ENCODE peak calls at places on chromosomes 13 and 19, in six cellular contexts. One of them, this sample, is unnamed.

GRCh38 chr19:3468211-3468610 is 12.1 kb downstream of the SMIM24 start:
- DNase-seq in K562: no peak
- DNase-seq in H1: no peak
- DNase-seq in GM12878: no peak
- DNase-seq in HepG2: no peak
- DNase-seq in GM12892: no peak
- DNase-seq in this sample: no peak

GRCh38 chr19:43526884-43527859 is at the start of gene ETHE1:
- DNase-seq in H1: no peak
- DNase-seq in GM12878: no peak
- DNase-seq in GM12892: peak
- DNase-seq in K562: peak
- DNase-seq in HepG2: peak
- DNase-seq in this sample: peak

GRCh38 chr13:43783820-43784219 is 3.0 kb downstream of the ENOX1 start:
- DNase-seq in GM12878: no peak
- DNase-seq in GM12892: no peak
- DNase-seq in HepG2: no peak
- DNase-seq in H1: no peak
- DNase-seq in K562: no peak
- DNase-seq in this sample: no peak

GRCh38 chr13:74528751-74529513 is 394.7 kb upstream of the KLF12 start:
- DNase-seq in GM12892: no peak
- DNase-seq in H1: no peak
- DNase-seq in K562: peak
- DNase-seq in GM12878: no peak
- DNase-seq in HepG2: no peak
- DNase-seq in this sample: no peak

GRCh38 chr19:34597596-34597995 is 79.4 kb downstream of the SCGB2B2 start:
- DNase-seq in HepG2: no peak
- DNase-seq in GM12878: no peak
- DNase-seq in GM12892: no peak
- DNase-seq in H1: no peak
- DNase-seq in K562: no peak
- DNase-seq in this sample: no peak

GRCh38 chr13:40152145-40152544 is 496.7 kb downstream of the COG6 start:
- DNase-seq in HepG2: no peak
- DNase-seq in H1: no peak
- DNase-seq in GM12878: no peak
- DNase-seq in K562: no peak
- DNase-seq in GM12892: no peak
- DNase-seq in this sample: no peak

GRCh38 chr13:90256746-90257145 is 1090.7 kb upstream of the MIR17HG start:
- DNase-seq in HepG2: no peak
- DNase-seq in GM12892: no peak
- DNase-seq in H1: no peak
- DNase-seq in GM12878: no peak
- DNase-seq in K562: no peak
- DNase-seq in this sample: no peak

GRCh38 chr13:76692326-76692725 is 193.9 kb downstream of the KCTD12 start:
- DNase-seq in HepG2: no peak
- DNase-seq in GM12878: no peak
- DNase-seq in GM12892: no peak
- DNase-seq in K562: no peak
- DNase-seq in H1: no peak
- DNase-seq in this sample: no peak

GRCh38 chr13:97386832-97387486 is 47.0 kb upstream of the RAP2A start:
- DNase-seq in GM12878: no peak
- DNase-seq in H1: no peak
- DNase-seq in GM12892: no peak
- DNase-seq in K562: no peak
- DNase-seq in HepG2: no peak
- DNase-seq in this sample: no peak

GRCh38 chr13:25046985-25047660 is 48.8 kb upstream of the PABPC3 start:
- DNase-seq in GM12892: no peak
- DNase-seq in HepG2: no peak
- DNase-seq in H1: no peak
- DNase-seq in K562: no peak
- DNase-seq in GM12878: no peak
- DNase-seq in this sample: no peak

GRCh38 chr19:10557603-10558197 is 8.1 kb downstream of the KRI1 start:
- DNase-seq in K562: no peak
- DNase-seq in H1: no peak
- DNase-seq in GM12878: no peak
- DNase-seq in GM12892: no peak
- DNase-seq in HepG2: no peak
- DNase-seq in this sample: no peak

GRCh38 chr19:57280913-57281425 is 684 bp downstream of the ZNF460 start:
- DNase-seq in GM12878: no peak
- DNase-seq in GM12892: no peak
- DNase-seq in K562: no peak
- DNase-seq in HepG2: no peak
- DNase-seq in H1: no peak
- DNase-seq in this sample: no peak

GRCh38 chr19:41222240-41222639 is 3.2 kb downstream of the AXL start:
- DNase-seq in K562: no peak
- DNase-seq in GM12878: no peak
- DNase-seq in GM12892: no peak
- DNase-seq in HepG2: no peak
- DNase-seq in H1: no peak
- DNase-seq in this sample: no peak

GRCh38 chr13:77719128-77719527 is 21.6 kb downstream of the SLAIN1 start:
- DNase-seq in GM12878: no peak
- DNase-seq in GM12892: no peak
- DNase-seq in H1: no peak
- DNase-seq in K562: no peak
- DNase-seq in HepG2: no peak
- DNase-seq in this sample: no peak

GRCh38 chr13:77720988-77721387 is 23.5 kb downstream of the SLAIN1 start:
- DNase-seq in HepG2: no peak
- DNase-seq in GM12892: no peak
- DNase-seq in K562: no peak
- DNase-seq in H1: no peak
- DNase-seq in GM12878: no peak
- DNase-seq in this sample: no peak

GRCh38 chr13:77717508-77717907 is 20.0 kb downstream of the SLAIN1 start:
- DNase-seq in HepG2: no peak
- DNase-seq in H1: no peak
- DNase-seq in GM12892: no peak
- DNase-seq in K562: no peak
- DNase-seq in GM12878: no peak
- DNase-seq in this sample: no peak

GRCh38 chr13:77714119-77714755 is 16.8 kb downstream of the SLAIN1 start:
- DNase-seq in GM12892: no peak
- DNase-seq in GM12878: no peak
- DNase-seq in K562: no peak
- DNase-seq in H1: no peak
- DNase-seq in HepG2: no peak
- DNase-seq in this sample: no peak

DNA sequence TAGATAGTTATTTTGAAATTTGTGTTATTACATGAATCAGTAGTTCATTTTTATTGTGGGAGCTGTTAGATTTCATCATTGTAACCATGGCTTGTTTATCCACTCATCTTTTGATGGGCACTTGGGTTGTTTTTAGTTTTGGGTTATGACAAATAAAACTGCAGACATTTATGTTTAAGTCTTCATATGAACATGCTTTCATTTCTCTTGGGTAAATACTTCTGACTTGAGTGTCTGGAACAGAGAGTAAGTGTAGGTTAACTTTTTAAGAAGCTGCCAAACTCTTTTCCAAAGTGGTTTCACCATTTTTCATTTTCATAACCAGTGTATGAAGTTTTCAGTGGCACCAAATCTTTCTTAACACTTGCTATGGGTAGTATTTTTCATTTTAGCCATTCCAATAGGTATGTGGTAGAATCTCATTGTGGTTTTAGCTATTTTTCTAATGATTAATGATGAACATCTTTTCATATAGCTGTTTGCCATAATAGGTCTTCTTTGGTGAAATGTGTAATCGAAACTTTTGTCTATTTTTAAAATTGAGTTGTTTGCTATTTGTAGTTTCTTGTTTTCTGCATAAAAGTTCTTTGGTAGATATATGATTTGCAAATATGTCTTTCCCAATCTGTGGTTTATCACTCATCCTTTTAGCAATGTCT is 17.9 kb downstream of the SLAIN1 start:
- DNase-seq in GM12892: no peak
- DNase-seq in K562: no peak
- DNase-seq in H1: no peak
- DNase-seq in GM12878: no peak
- DNase-seq in HepG2: no peak
- DNase-seq in this sample: no peak
- TF ChIP-seq POLR2A in GM12892: no peak
- TF ChIP-seq POLR2A in K562: no peak
- TF ChIP-seq POLR2A in H1: no peak
- TF ChIP-seq POLR2A in GM12878: no peak
- TF ChIP-seq POLR2A in HepG2: no peak
- TF ChIP-seq POLR2A in this sample: no peak

GRCh38 chr13:29743229-29743786 is 107.1 kb downstream of the UBL3 start:
- DNase-seq in GM12878: no peak
- DNase-seq in H1: no peak
- DNase-seq in HepG2: no peak
- DNase-seq in K562: no peak
- DNase-seq in GM12892: no peak
- DNase-seq in this sample: no peak
- TF ChIP-seq POLR2AphosphoS5 in GM12878: no peak
- TF ChIP-seq POLR2AphosphoS5 in H1: no peak
- TF ChIP-seq POLR2AphosphoS5 in HepG2: no peak
- TF ChIP-seq POLR2AphosphoS5 in K562: no peak
- TF ChIP-seq POLR2AphosphoS5 in GM12892: no peak
- TF ChIP-seq POLR2AphosphoS5 in this sample: no peak

GRCh38 chr19:7311911-7312310 is 17.7 kb upstream of the INSR start:
- DNase-seq in HepG2: no peak
- DNase-seq in GM12878: no peak
- DNase-seq in H1: no peak
- DNase-seq in K562: no peak
- DNase-seq in GM12892: no peak
- DNase-seq in this sample: no peak
- TF ChIP-seq TAF1 in HepG2: no peak
- TF ChIP-seq TAF1 in GM12878: no peak
- TF ChIP-seq TAF1 in H1: no peak
- TF ChIP-seq TAF1 in K562: no peak
- TF ChIP-seq TAF1 in GM12892: no peak
- TF ChIP-seq TAF1 in this sample: no peak

GRCh38 chr19:15403151-15403531 is 15.6 kb downstream of the AKAP8L start:
- DNase-seq in K562: no peak
- DNase-seq in H1: no peak
- DNase-seq in GM12878: no peak
- DNase-seq in HepG2: no peak
- DNase-seq in GM12892: no peak
- DNase-seq in this sample: no peak

GRCh38 chr19:15401397-15401710 is 17.4 kb downstream of the AKAP8L start:
- DNase-seq in GM12892: no peak
- DNase-seq in K562: no peak
- DNase-seq in H1: no peak
- DNase-seq in GM12878: no peak
- DNase-seq in HepG2: no peak
- DNase-seq in this sample: no peak

GRCh38 chr19:15402411-15403150 is 16.2 kb downstream of the AKAP8L start:
- DNase-seq in GM12878: no peak
- DNase-seq in GM12892: no peak
- DNase-seq in K562: no peak
- DNase-seq in H1: no peak
- DNase-seq in HepG2: no peak
- DNase-seq in this sample: no peak

GRCh38 chr19:15404780-15405211 is 14.0 kb downstream of the AKAP8L start:
- DNase-seq in K562: no peak
- DNase-seq in H1: no peak
- DNase-seq in GM12892: no peak
- DNase-seq in HepG2: no peak
- DNase-seq in GM12878: no peak
- DNase-seq in this sample: no peak

DNA sequence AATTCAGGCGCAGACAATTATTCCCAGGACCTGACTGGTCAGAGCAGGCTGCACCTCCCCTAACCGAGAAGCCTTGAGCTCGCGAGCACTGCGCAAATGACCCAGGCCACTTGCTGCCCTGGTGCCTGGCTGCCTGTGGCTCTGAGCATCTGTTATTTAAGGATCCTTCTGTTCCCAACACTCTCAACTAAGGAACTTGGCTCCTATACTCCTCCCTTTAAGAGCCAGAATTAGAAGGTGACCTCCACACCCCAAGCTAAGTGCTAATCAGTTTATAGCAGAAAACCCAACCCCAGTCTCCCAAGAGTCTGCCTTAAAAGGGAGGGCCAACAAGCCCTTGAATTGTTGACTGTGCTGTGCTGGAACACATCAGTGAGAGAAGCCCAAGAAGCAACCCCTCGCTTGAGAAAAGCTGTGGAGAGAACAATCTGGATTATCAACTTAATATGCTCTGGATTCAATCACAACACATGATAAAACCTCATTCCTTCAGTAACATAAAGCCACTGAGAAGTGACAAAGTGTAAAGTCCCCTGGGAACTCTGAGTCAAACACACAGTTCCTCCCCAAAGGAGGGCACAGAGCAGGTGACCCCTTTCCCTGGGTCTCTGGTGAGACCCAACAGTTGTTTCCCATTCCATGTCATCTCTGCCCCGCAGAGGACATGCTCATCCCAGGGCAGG is 14.6 kb downstream of the AKAP8L start:
- DNase-seq in GM12878: no peak
- DNase-seq in K562: no peak
- DNase-seq in HepG2: no peak
- DNase-seq in H1: no peak
- DNase-seq in GM12892: no peak
- DNase-seq in this sample: no peak
- TF ChIP-seq POLR2A in GM12878: no peak
- TF ChIP-seq POLR2A in K562: no peak
- TF ChIP-seq POLR2A in HepG2: no peak
- TF ChIP-seq POLR2A in H1: no peak
- TF ChIP-seq POLR2A in GM12892: no peak
- TF ChIP-seq POLR2A in this sample: no peak

GRCh38 chr13:102316732-102317131 is 85.1 kb downstream of the FGF14 start:
- DNase-seq in GM12878: no peak
- DNase-seq in HepG2: no peak
- DNase-seq in K562: no peak
- DNase-seq in GM12892: no peak
- DNase-seq in H1: no peak
- DNase-seq in this sample: no peak
- TF ChIP-seq POLR2AphosphoS5 in GM12878: no peak
- TF ChIP-seq POLR2AphosphoS5 in HepG2: no peak
- TF ChIP-seq POLR2AphosphoS5 in K562: no peak
- TF ChIP-seq POLR2AphosphoS5 in GM12892: no peak
- TF ChIP-seq POLR2AphosphoS5 in H1: no peak
- TF ChIP-seq POLR2AphosphoS5 in this sample: no peak

This sample was measured in GM12891.